ENCODE peak calls at places on chromosomes 4 and X, in four cellular contexts. U is HCT116, N is endothelial cell of umbilical vein, J is K562. I is an unnamed sample.

GRCh38 chr4:75916091-75916661 is 13.9 kb upstream of the PPEF2 start:
- DNase-seq in U (peak), N (peak), J (peak), I (peak)

GRCh38 chr4:21507439-21507838 is 441.1 kb downstream of the KCNIP4 start:
- DNase-seq in U (no peak), N (peak), J (no peak), I (peak)

GRCh38 chrX:43165343-43165920 is 387.5 kb upstream of the PPP1R2C start:
- DNase-seq in U (no peak), N (no peak), J (no peak), I (no peak)

GRCh38 chr4:98447648-98448047 is 186.5 kb downstream of the RAP1GDS1 start:
- DNase-seq in U (no peak), N (no peak), J (no peak), I (peak)

GRCh38 chr4:90951037-90951436 is 823.8 kb downstream of the CCSER1 start:
- DNase-seq in U (peak), N (peak), J (no peak), I (no peak)

GRCh38 chr4:140637836-140638235 is 69.1 kb upstream of the UCP1 start:
- DNase-seq in U (peak), N (peak), J (peak), I (peak)

GRCh38 chr4:163350672-163351071 is 7.0 kb downstream of the NPY5R start:
- DNase-seq in U (peak), N (no peak), J (no peak), I (no peak)

GRCh38 chr4:133151681-133152329 is 2.7 kb downstream of the PCDH10 start:
- DNase-seq in U (no peak), N (peak), J (no peak), I (peak)

GRCh38 chrX:1388651-1389050 is 3.3 kb downstream of the SLC25A6 start:
- DNase-seq in U (no peak), N (no peak), J (no peak), I (no peak)

GRCh38 chr4:186392017-186392416 is 126.0 kb downstream of the F11 start:
- DNase-seq in U (no peak), N (no peak), J (no peak), I (no peak)

GRCh38 chrX:63283331-63283730 is 67.8 kb downstream of the SPIN4 start:
- DNase-seq in U (no peak), N (no peak), J (no peak), I (no peak)

GRCh38 chrX:47649781-47650163 is 591 bp downstream of the ELK1 start:
- DNase-seq in U (no peak), N (no peak), J (no peak), I (no peak)

GRCh38 chr4:11070813-11071212 is 357.9 kb downstream of the HS3ST1 start:
- DNase-seq in U (no peak), N (no peak), J (no peak), I (no peak)

GRCh38 chrX:133335027-133335426 is 80.3 kb downstream of the GPC4 start:
- DNase-seq in U (no peak), N (no peak), J (peak), I (no peak)

GRCh38 chr4:121801715-121802075 is 572 bp downstream of the EXOSC9 start:
- DNase-seq in U (no peak), N (no peak), J (no peak), I (no peak)

GRCh38 chrX:45602151-45602550 is 401.5 kb upstream of the DIPK2B start:
- DNase-seq in U (no peak), N (no peak), J (no peak), I (no peak)

GRCh38 chr4:29326816-29327215 is 1393.4 kb upstream of the PCDH7 start:
- DNase-seq in U (no peak), N (peak), J (no peak), I (no peak)

GRCh38 chr4:123259676-123260428 is 136.7 kb upstream of the SPRY1 start:
- DNase-seq in U (no peak), N (no peak), J (no peak), I (no peak)

GRCh38 chr4:146282662-146283061 is 68.3 kb downstream of the REELD1 start:
- DNase-seq in U (no peak), N (no peak), J (no peak), I (no peak)

GRCh38 chr4:150389896-150390530 is 191.9 kb upstream of the MAB21L2 start:
- DNase-seq in U (no peak), N (no peak), J (no peak), I (no peak)

GRCh38 chrX:136847874-136848273 is 32.7 kb downstream of the RBMX start:
- DNase-seq in U (no peak), N (no peak), J (no peak), I (peak)

GRCh38 chr4:188573104-188573503 is 433.9 kb downstream of the TRIML1 start:
- DNase-seq in U (no peak), N (no peak), J (no peak), I (no peak)

GRCh38 chr4:88746186-88746585 is 48.6 kb upstream of the NAP1L5 start:
- DNase-seq in U (no peak), N (no peak), J (no peak), I (no peak)

GRCh38 chr4:76305971-76306881 is at the start of gene STBD1:
- DNase-seq in U (peak), N (peak), J (peak), I (peak)

GRCh38 chr4:112371361-112371760 is 74.2 kb downstream of the ALPK1 start:
- DNase-seq in U (no peak), N (no peak), J (no peak), I (no peak)

GRCh38 chrX:48794993-48795501 is 6.8 kb upstream of the HDAC6 start:
- DNase-seq in U (no peak), N (no peak), J (no peak), I (peak)

GRCh38 chr4:13413719-13414437 is 70.3 kb downstream of the RAB28 start:
- DNase-seq in U (no peak), N (no peak), J (no peak), I (no peak)

GRCh38 chrX:39731735-39732134 is 366.0 kb downstream of the BCOR start:
- DNase-seq in U (no peak), N (no peak), J (no peak), I (no peak)

GRCh38 chrX:39731390-39731680 is 366.4 kb downstream of the BCOR start:
- DNase-seq in U (no peak), N (no peak), J (no peak), I (no peak)

GRCh38 chrX:39728852-39729587 is 368.7 kb downstream of the BCOR start:
- DNase-seq in U (no peak), N (no peak), J (no peak), I (no peak)

GRCh38 chrX:39729834-39730670 is 367.7 kb downstream of the BCOR start:
- DNase-seq in U (no peak), N (no peak), J (peak), I (peak)

GRCh38 chrX:39730671-39731389 is 366.9 kb downstream of the BCOR start:
- DNase-seq in U (no peak), N (peak), J (peak), I (peak)
- TF ChIP-seq POLR2A in U (no peak), N (no peak), J (no peak), I (no peak)

DNA sequence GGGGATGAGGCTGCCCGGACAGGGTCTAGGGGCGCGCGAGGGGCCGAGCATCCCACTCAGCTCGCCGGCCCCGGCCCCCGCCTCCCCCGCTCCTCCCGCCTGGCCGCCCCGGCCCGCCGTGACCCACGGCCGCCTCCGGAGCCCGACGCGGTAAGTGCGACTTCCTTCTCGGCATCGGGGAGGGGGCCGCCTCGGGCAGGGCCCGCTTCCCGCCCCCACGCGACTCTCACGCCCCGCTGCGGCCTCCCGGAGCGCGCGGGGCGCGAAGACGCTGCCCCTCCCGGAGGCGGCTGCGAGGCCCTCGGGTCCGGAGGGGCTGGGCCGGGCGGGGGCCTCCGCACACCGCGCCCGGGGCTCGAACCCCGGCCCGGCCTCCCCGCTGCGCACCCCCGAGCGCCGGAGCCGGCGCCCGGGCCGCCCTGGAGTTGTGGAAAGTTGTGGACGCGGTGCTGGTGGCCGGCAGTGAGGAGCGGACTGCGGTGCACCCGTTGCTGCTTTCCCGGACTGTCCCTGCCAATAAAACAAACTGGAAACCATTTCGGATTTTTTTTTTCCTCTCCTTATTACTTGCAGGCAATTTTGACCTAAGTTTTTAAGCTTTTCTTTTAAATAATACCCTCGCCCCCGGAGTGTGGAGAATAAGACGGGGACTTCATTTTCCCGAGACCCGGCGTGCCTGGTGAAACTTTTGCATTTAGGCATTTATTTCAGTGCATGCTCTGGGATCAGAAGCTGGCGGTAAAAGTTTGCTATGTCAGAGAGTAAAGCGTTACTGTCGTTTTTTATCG is 12.9 kb upstream of the TMEM156 start:
- DNase-seq in U (no peak), N (peak), J (peak), I (peak)
- TF ChIP-seq POLR2A in U (no peak), N (no peak), J (no peak), I (no peak)

DNA sequence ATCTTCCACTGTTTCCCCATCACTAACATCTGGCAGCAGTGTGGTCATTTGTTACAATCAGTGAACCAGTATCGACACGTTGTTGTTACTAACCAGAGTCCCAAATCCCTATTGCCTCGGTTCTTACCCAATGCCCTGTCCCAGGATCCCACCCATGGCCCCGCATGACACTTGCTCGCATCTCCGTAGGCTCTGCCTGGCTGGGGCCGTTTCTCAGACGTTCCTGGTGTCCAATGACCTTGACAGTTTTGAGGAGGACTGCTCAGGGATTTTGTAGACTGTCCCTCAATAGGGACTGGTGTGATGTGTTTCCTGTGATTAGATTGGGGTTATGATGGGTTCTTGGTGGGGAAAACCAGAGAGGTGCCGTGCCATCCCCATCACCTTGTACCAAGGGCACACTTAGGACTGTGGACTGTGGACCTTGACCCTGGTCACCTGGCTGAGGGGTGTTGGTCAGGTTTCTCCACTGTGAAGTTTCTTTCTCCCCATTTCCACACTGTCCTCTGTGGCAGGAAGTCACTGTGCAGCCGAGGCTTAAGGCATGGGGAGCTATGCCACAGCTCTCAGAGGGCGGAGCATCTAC is 108.4 kb downstream of the ADRA2C start:
- DNase-seq in U (no peak), N (no peak), J (no peak), I (no peak)
- TF ChIP-seq POLR2A in U (no peak), N (no peak), J (no peak), I (no peak)

GRCh38 chrX:104165894-104166734 is at the start of gene FAM199X:
- DNase-seq in U (peak), N (peak), J (peak), I (peak)
- TF ChIP-seq POLR2A in U (peak), N (peak), J (peak), I (peak)

GRCh38 chr4:3073158-3074077 is 920 bp downstream of the HTT-AS start:
- DNase-seq in U (no peak), N (no peak), J (no peak), I (no peak)

GRCh38 chr4:3075652-3075981 is 1.1 kb downstream of the HTT start:
- DNase-seq in U (no peak), N (no peak), J (no peak), I (no peak)

GRCh38 chr4:3071811-3072210 is 2.5 kb downstream of the HTT-AS start:
- DNase-seq in U (no peak), N (no peak), J (no peak), I (no peak)

GRCh38 chr4:3074846-3075651 is 568 bp downstream of the HTT start:
- DNase-seq in U (peak), N (peak), J (peak), I (peak)

GRCh38 chr4:3074078-3074845 is at the start of the genes HTT and HTT-AS:
- DNase-seq in U (peak), N (peak), J (peak), I (peak)
- TF ChIP-seq POLR2A in U (peak), N (peak), J (peak), I (peak)

GRCh38 chr4:116952530-116953108 is 132.8 kb downstream of the TRAM1L1 start:
- DNase-seq in U (no peak), N (no peak), J (no peak), I (no peak)
- TF ChIP-seq POLR2A in U (no peak), N (no peak), J (no peak), I (no peak)

GRCh38 chrX:153971632-153972367 is at the start of gene HCFC1:
- DNase-seq in U (peak), N (peak), J (peak), I (peak)
- TF ChIP-seq POLR2A in U (no peak), N (no peak), J (peak), I (peak)

GRCh38 chr4:183986645-183987528 is 81.8 kb downstream of the STOX2 start:
- DNase-seq in U (no peak), N (no peak), J (no peak), I (no peak)

GRCh38 chr4:183989471-183989870 is 84.4 kb downstream of the STOX2 start:
- DNase-seq in U (no peak), N (no peak), J (no peak), I (no peak)

GRCh38 chr4:183987529-183987946 is 82.4 kb downstream of the STOX2 start:
- DNase-seq in U (peak), N (peak), J (no peak), I (no peak)

GRCh38 chr4:183988874-183989273 is 83.8 kb downstream of the STOX2 start:
- DNase-seq in U (no peak), N (no peak), J (no peak), I (no peak)

GRCh38 chr4:183987987-183988392 is 82.9 kb downstream of the STOX2 start:
- DNase-seq in U (peak), N (peak), J (peak), I (no peak)
- TF ChIP-seq POLR2A in U (peak), N (no peak), J (no peak), I (no peak)